ENCODE peak calls at places on chromosome 21, in seven cellular contexts. Z is right atrium auricular region, L is fibroblast of villous mesenchyme, G is brain microvascular endothelial cell, X is fibroblast of lung, H is mucosa of descending colon, V is testis. P is an unnamed sample.

GRCh38 chr21:26572668-26573381 is at the start of gene CYYR1:
- DNase-seq in Z (no peak), L (no peak), G (no peak), X (peak; percentile 29), H (peak; percentile 16), V (peak; percentile 21), P (no peak)

GRCh38 chr21:36027352-36027751 is 33.0 kb downstream of the SETD4 start:
- DNase-seq in Z (no peak), L (peak; percentile 28), G (no peak), X (peak; percentile 21), H (no peak), V (no peak), P (no peak)

GRCh38 chr21:16071082-16071481 is 341.3 kb downstream of the USP25 start:
- DNase-seq in Z (no peak), L (peak; percentile 14), G (no peak), X (peak; percentile 94), H (no peak), V (peak; percentile 19), P (no peak)

GRCh38 chr21:32455548-32455947 is 43.0 kb downstream of the EVA1C start:
- DNase-seq in Z (no peak), L (peak; percentile 28), G (no peak), X (no peak), H (no peak), V (no peak), P (no peak)

GRCh38 chr21:39084073-39084472 is 99.2 kb downstream of the PSMG1 start:
- DNase-seq in Z (no peak), L (no peak), G (no peak), X (no peak), H (no peak), V (no peak), P (no peak)

GRCh38 chr21:26099610-26100219 is 70.9 kb downstream of the APP start:
- DNase-seq in Z (no peak), L (peak; percentile 71), G (no peak), X (no peak), H (no peak), V (no peak), P (no peak)

GRCh38 chr21:36263797-36264196 is 56.2 kb upstream of the MORC3 start:
- DNase-seq in Z (no peak), L (no peak), G (no peak), X (no peak), H (no peak), V (no peak), P (no peak)

GRCh38 chr21:29206445-29206844 is 76.0 kb downstream of the MAP3K7CL start:
- DNase-seq in Z (no peak), L (no peak), G (no peak), X (no peak), H (no peak), V (no peak), P (no peak)

GRCh38 chr21:26717146-26717739 is 128.0 kb downstream of the ADAMTS1 start:
- DNase-seq in Z (no peak), L (peak; percentile 34), G (no peak), X (no peak), H (no peak), V (no peak), P (no peak)

GRCh38 chr21:29163381-29164115 is 33.1 kb downstream of the MAP3K7CL start:
- DNase-seq in Z (no peak), L (no peak), G (no peak), X (no peak), H (no peak), V (no peak), P (no peak)

GRCh38 chr21:46616656-46617055 is 11.8 kb upstream of the S100B start:
- DNase-seq in Z (no peak), L (no peak), G (no peak), X (no peak), H (no peak), V (no peak), P (no peak)

GRCh38 chr21:38948377-38948776 is 142.6 kb downstream of the ETS2 start:
- DNase-seq in Z (no peak), L (no peak), G (no peak), X (peak; percentile 54), H (no peak), V (no peak), P (no peak)

GRCh38 chr21:17848228-17848627 is 29.1 kb upstream of the C21orf91 start:
- DNase-seq in Z (no peak), L (peak; percentile 82), G (peak; percentile 97), X (peak; percentile 97), H (peak; percentile 25), V (peak; percentile 15), P (peak; percentile 53)

GRCh38 chr21:31460985-31461384 is 116.9 kb upstream of the TIAM1 start:
- DNase-seq in Z (no peak), L (no peak), G (no peak), X (no peak), H (no peak), V (no peak), P (no peak)

GRCh38 chr21:42925114-42925907 is at the start of gene ERVH48-1:
- DNase-seq in Z (no peak), L (peak; percentile 85), G (no peak), X (no peak), H (no peak), V (no peak), P (no peak)

GRCh38 chr21:26553921-26554320 is 19.2 kb downstream of the CYYR1 start:
- DNase-seq in Z (no peak), L (no peak), G (no peak), X (no peak), H (no peak), V (no peak), P (no peak)

GRCh38 chr21:16124397-16125130 is 394.8 kb downstream of the USP25 start:
- DNase-seq in Z (no peak), L (peak; percentile 87), G (peak; percentile 48), X (peak; percentile 92), H (no peak), V (no peak), P (no peak)

DNA sequence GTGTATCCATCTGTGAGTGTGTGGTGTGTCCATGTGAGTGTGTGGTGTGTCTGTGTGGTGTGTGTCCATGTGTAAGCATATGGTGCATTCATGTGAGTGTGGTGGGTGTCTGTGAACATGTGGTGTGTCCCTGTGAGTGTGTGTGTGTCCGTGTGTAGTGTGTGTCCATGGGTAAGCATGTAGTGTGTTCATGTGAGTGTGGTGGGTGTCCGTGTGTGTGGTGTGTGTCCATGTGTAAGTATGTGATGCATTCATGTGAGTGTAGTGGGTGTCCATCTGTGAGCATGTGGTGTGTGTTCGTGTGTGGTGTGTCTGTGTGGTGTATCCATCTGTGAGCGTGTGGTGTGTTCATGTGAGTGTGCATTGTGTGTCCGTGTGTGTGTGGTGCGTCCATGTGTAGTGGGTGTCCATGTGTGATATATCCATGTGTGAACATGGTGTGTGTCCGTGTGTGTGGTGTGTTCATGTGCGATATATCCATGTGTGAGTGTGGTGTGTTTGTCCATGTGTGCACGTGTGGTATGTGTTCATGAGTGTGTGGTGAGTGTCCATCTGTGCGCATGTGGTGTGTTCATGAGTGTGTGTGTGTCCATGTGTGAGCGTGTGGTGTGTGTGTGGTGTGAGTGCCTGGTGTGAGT is 12.3 kb downstream of the SLC19A1 start:
- DNase-seq in Z (no peak), L (no peak), G (no peak), X (no peak), H (peak; percentile 11), V (no peak), P (no peak)
- H3K4me3 ChIP-seq in Z (no peak overlapping the region), L (no peak overlapping the region), G (no peak overlapping the region), X (no peak overlapping the region), H (no peak overlapping the region), V (no peak overlapping the region), P (no peak overlapping the region)

GRCh38 chr21:37916795-37917142 is 512 bp upstream of the KCNJ6 start:
- DNase-seq in Z (no peak), L (peak; percentile 3), G (no peak), X (no peak), H (no peak), V (peak; percentile 21), P (no peak)
- TF ChIP-seq CTCF in Z (no peak), L (peak; percentile 30), G (peak; percentile 54), X (peak; percentile 12), H (no peak), V (no peak), P (no peak)

GRCh38 chr21:21199342-21200102 is 201.3 kb downstream of the NCAM2 start:
- DNase-seq in Z (no peak), L (no peak), G (no peak), X (no peak), H (no peak), V (no peak), P (no peak)

GRCh38 chr21:21203822-21204339 is 205.7 kb downstream of the NCAM2 start:
- DNase-seq in Z (no peak), L (no peak), G (no peak), X (no peak), H (no peak), V (no peak), P (no peak)

GRCh38 chr21:21196848-21197247 is 198.6 kb downstream of the NCAM2 start:
- DNase-seq in Z (no peak), L (no peak), G (no peak), X (no peak), H (no peak), V (no peak), P (no peak)

GRCh38 chr21:21200939-21201610 is 202.9 kb downstream of the NCAM2 start:
- DNase-seq in Z (no peak), L (peak; percentile 57), G (peak; percentile 2), X (peak; percentile 30), H (no peak), V (no peak), P (no peak)

DNA sequence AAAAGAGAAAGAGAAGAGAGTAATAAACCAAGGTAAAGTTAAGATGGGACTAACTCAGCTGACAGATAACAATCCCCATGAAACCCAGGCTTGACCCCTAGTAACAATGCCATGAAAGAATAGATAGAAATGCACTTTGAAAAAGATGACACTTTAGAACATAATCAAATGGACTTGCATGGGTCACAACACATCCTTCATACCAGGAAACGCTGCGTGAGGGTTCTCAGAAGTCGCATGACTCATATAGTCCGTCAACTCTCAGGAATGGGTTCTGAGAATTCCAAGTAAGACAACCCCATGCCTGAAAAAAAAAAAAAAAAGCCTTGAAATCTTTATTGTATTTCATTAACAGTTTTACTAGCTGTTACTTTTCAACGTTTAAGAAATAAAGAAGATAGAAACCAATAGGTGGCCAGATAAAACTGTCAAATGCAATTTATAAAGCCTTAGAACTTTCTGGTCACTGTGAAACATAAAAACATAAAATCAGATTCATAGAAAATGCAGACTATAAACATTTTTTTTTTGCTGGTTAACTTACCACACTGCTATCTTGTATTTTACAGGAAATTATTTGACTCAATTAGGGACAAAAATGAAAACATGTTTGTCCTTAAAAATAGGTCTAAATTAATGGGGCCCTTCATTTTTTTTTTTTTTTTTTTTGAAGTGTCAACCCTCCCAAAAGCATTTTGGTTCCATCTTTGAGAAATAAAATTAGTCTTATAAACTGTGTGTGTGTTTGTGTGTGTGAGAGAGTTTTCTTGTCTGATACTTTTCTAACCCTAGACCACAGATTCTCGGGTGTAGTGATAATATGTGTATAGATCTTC is 202.1 kb downstream of the NCAM2 start:
- DNase-seq in Z (peak; percentile 84), L (peak; percentile 95), G (peak; percentile 95), X (peak; percentile 100), H (no peak), V (peak; percentile 30), P (no peak)
- H3K4me3 ChIP-seq in Z (peak overlapping the region; percentile 21), L (peak overlapping the region; percentile 49), G (no peak overlapping the region), X (peak overlapping the region; percentile 37), H (no peak overlapping the region), V (no peak overlapping the region), P (no peak overlapping the region)

DNA sequence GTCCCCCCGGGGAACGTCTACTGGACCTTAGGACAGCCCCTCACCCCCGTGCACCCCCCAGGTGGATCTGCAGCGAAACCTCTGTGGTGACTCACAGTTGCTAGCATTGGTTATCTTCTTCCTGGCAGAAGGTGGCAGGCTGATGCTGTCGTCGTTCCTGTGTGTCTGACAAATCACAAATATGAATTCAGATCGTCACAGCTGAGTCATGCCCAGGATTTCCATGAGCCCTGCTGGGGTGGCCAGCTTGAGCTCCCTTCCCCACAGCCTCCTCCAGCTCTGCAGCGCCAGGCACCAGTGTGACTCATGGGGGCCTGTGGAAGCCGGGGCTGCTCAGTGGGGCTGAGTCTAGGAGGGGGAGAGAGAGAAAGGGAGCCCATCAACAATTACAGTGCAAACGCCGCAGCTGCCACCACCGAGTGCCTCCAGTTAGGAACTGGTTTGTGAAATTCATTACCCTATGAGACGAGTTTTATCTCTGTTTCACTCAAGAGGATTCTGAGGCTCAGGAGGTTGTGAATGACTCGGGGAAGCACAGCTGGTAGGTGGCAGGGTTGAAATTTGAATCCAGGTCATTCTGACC is 197.9 kb downstream of the DYRK1A start:
- DNase-seq in Z (peak; percentile 95), L (peak; percentile 96), G (peak; percentile 99), X (peak; percentile 100), H (no peak), V (peak; percentile 52), P (peak; percentile 56)
- TF ChIP-seq CTCF in Z (no peak), L (no peak), G (peak; percentile 6), X (no peak), H (no peak), V (no peak), P (peak; percentile 12)